ENCODE peak calls at places on chromosomes 1 and 21, in seven cellular contexts. One of them, this sample, is unnamed.

GRCh38 chr1:186605762-186606350 is 74.4 kb downstream of the PTGS2 start:
- DNase-seq in T-helper 2 cell: peak; percentile 68
- DNase-seq in EL: peak; percentile 62
- DNase-seq in fibroblast of lung: peak; percentile 50
- DNase-seq in T-helper 1 cell: no peak
- DNase-seq in stimulated activated CD8-positive, alpha-beta memory T cell treated with anti-CD3 and anti-CD28 coated beads, Interleukin-15, amount 100 ng/mL, for 24 hours: no peak
- DNase-seq in ureter: peak; percentile 52
- DNase-seq in this sample: peak; percentile 42

GRCh38 chr1:169312084-169312954 is 55.3 kb downstream of the NME7 start:
- DNase-seq in T-helper 2 cell: peak; percentile 95
- DNase-seq in EL: peak; percentile 95
- DNase-seq in fibroblast of lung: peak; percentile 99
- DNase-seq in T-helper 1 cell: no peak
- DNase-seq in stimulated activated CD8-positive, alpha-beta memory T cell treated with anti-CD3 and anti-CD28 coated beads, Interleukin-15, amount 100 ng/mL, for 24 hours: no peak
- DNase-seq in ureter: no peak
- DNase-seq in this sample: peak; percentile 95

GRCh38 chr1:121566346-121566745 is 381.6 kb downstream of the SRGAP2C start:
- DNase-seq in T-helper 2 cell: no peak
- DNase-seq in EL: no peak
- DNase-seq in fibroblast of lung: no peak
- DNase-seq in T-helper 1 cell: no peak
- DNase-seq in stimulated activated CD8-positive, alpha-beta memory T cell treated with anti-CD3 and anti-CD28 coated beads, Interleukin-15, amount 100 ng/mL, for 24 hours: no peak
- DNase-seq in ureter: no peak
- DNase-seq in this sample: no peak

GRCh38 chr1:94553323-94553730 is 11.8 kb upstream of the F3 start:
- DNase-seq in T-helper 2 cell: no peak
- DNase-seq in EL: no peak
- DNase-seq in fibroblast of lung: peak; percentile 40
- DNase-seq in T-helper 1 cell: no peak
- DNase-seq in stimulated activated CD8-positive, alpha-beta memory T cell treated with anti-CD3 and anti-CD28 coated beads, Interleukin-15, amount 100 ng/mL, for 24 hours: no peak
- DNase-seq in ureter: no peak
- DNase-seq in this sample: no peak

GRCh38 chr1:116496380-116496779 is 74.4 kb downstream of the CD58 start:
- DNase-seq in T-helper 2 cell: no peak
- DNase-seq in EL: peak; percentile 37
- DNase-seq in fibroblast of lung: no peak
- DNase-seq in T-helper 1 cell: no peak
- DNase-seq in stimulated activated CD8-positive, alpha-beta memory T cell treated with anti-CD3 and anti-CD28 coated beads, Interleukin-15, amount 100 ng/mL, for 24 hours: no peak
- DNase-seq in ureter: no peak
- DNase-seq in this sample: no peak

GRCh38 chr1:29398431-29398830 is 162.1 kb downstream of the PTPRU start:
- DNase-seq in T-helper 2 cell: no peak
- DNase-seq in EL: no peak
- DNase-seq in fibroblast of lung: peak; percentile 73
- DNase-seq in T-helper 1 cell: no peak
- DNase-seq in stimulated activated CD8-positive, alpha-beta memory T cell treated with anti-CD3 and anti-CD28 coated beads, Interleukin-15, amount 100 ng/mL, for 24 hours: no peak
- DNase-seq in ureter: no peak
- DNase-seq in this sample: peak; percentile 8

GRCh38 chr1:222893255-222893654 is 78.4 kb downstream of the DISP1 start:
- DNase-seq in T-helper 2 cell: no peak
- DNase-seq in EL: no peak
- DNase-seq in fibroblast of lung: no peak
- DNase-seq in T-helper 1 cell: no peak
- DNase-seq in stimulated activated CD8-positive, alpha-beta memory T cell treated with anti-CD3 and anti-CD28 coated beads, Interleukin-15, amount 100 ng/mL, for 24 hours: no peak
- DNase-seq in ureter: no peak
- DNase-seq in this sample: peak; percentile 30

GRCh38 chr1:58627221-58627620 is 50.2 kb upstream of the TACSTD2 start:
- DNase-seq in T-helper 2 cell: no peak
- DNase-seq in EL: no peak
- DNase-seq in fibroblast of lung: no peak
- DNase-seq in T-helper 1 cell: no peak
- DNase-seq in stimulated activated CD8-positive, alpha-beta memory T cell treated with anti-CD3 and anti-CD28 coated beads, Interleukin-15, amount 100 ng/mL, for 24 hours: no peak
- DNase-seq in ureter: no peak
- DNase-seq in this sample: no peak

GRCh38 chr1:243851765-243852164 is 1.7 kb upstream of the AKT3 start:
- DNase-seq in T-helper 2 cell: no peak
- DNase-seq in EL: no peak
- DNase-seq in fibroblast of lung: no peak
- DNase-seq in T-helper 1 cell: no peak
- DNase-seq in stimulated activated CD8-positive, alpha-beta memory T cell treated with anti-CD3 and anti-CD28 coated beads, Interleukin-15, amount 100 ng/mL, for 24 hours: no peak
- DNase-seq in ureter: no peak
- DNase-seq in this sample: no peak

GRCh38 chr1:154176341-154176740 is 15.6 kb downstream of the TPM3 start:
- DNase-seq in T-helper 2 cell: no peak
- DNase-seq in EL: peak; percentile 87
- DNase-seq in fibroblast of lung: peak; percentile 73
- DNase-seq in T-helper 1 cell: no peak
- DNase-seq in stimulated activated CD8-positive, alpha-beta memory T cell treated with anti-CD3 and anti-CD28 coated beads, Interleukin-15, amount 100 ng/mL, for 24 hours: no peak
- DNase-seq in ureter: no peak
- DNase-seq in this sample: peak; percentile 83

GRCh38 chr21:39061766-39062165 is 121.5 kb downstream of the PSMG1 start:
- DNase-seq in T-helper 2 cell: no peak
- DNase-seq in EL: no peak
- DNase-seq in fibroblast of lung: no peak
- DNase-seq in T-helper 1 cell: no peak
- DNase-seq in stimulated activated CD8-positive, alpha-beta memory T cell treated with anti-CD3 and anti-CD28 coated beads, Interleukin-15, amount 100 ng/mL, for 24 hours: no peak
- DNase-seq in ureter: no peak
- DNase-seq in this sample: no peak

GRCh38 chr1:89604414-89604735 is 28.5 kb upstream of the LRRC8C start:
- DNase-seq in T-helper 2 cell: peak; percentile 53
- DNase-seq in EL: no peak
- DNase-seq in fibroblast of lung: no peak
- DNase-seq in T-helper 1 cell: no peak
- DNase-seq in stimulated activated CD8-positive, alpha-beta memory T cell treated with anti-CD3 and anti-CD28 coated beads, Interleukin-15, amount 100 ng/mL, for 24 hours: no peak
- DNase-seq in ureter: no peak
- DNase-seq in this sample: no peak

GRCh38 chr1:63843884-63844283 is 70.1 kb downstream of the ROR1 start:
- DNase-seq in T-helper 2 cell: no peak
- DNase-seq in EL: no peak
- DNase-seq in fibroblast of lung: no peak
- DNase-seq in T-helper 1 cell: no peak
- DNase-seq in stimulated activated CD8-positive, alpha-beta memory T cell treated with anti-CD3 and anti-CD28 coated beads, Interleukin-15, amount 100 ng/mL, for 24 hours: no peak
- DNase-seq in ureter: no peak
- DNase-seq in this sample: peak; percentile 51

GRCh38 chr21:36606983-36607325 is 92.0 kb upstream of the SIM2 start:
- DNase-seq in T-helper 2 cell: no peak
- DNase-seq in EL: no peak
- DNase-seq in fibroblast of lung: no peak
- DNase-seq in T-helper 1 cell: no peak
- DNase-seq in stimulated activated CD8-positive, alpha-beta memory T cell treated with anti-CD3 and anti-CD28 coated beads, Interleukin-15, amount 100 ng/mL, for 24 hours: no peak
- DNase-seq in ureter: no peak
- DNase-seq in this sample: no peak

GRCh38 chr1:225933072-225933471 is 7.9 kb downstream of the LEFTY2 start:
- DNase-seq in T-helper 2 cell: no peak
- DNase-seq in EL: peak; percentile 69
- DNase-seq in fibroblast of lung: peak; percentile 71
- DNase-seq in T-helper 1 cell: no peak
- DNase-seq in stimulated activated CD8-positive, alpha-beta memory T cell treated with anti-CD3 and anti-CD28 coated beads, Interleukin-15, amount 100 ng/mL, for 24 hours: no peak
- DNase-seq in ureter: no peak
- DNase-seq in this sample: peak; percentile 56

GRCh38 chr1:168893359-168893791 is 164.4 kb upstream of the DPT start:
- DNase-seq in T-helper 2 cell: no peak
- DNase-seq in EL: no peak
- DNase-seq in fibroblast of lung: no peak
- DNase-seq in T-helper 1 cell: no peak
- DNase-seq in stimulated activated CD8-positive, alpha-beta memory T cell treated with anti-CD3 and anti-CD28 coated beads, Interleukin-15, amount 100 ng/mL, for 24 hours: no peak
- DNase-seq in ureter: peak; percentile 50
- DNase-seq in this sample: peak; percentile 34

GRCh38 chr1:6234502-6235295 is 1.1 kb downstream of the ICMT start:
- DNase-seq in T-helper 2 cell: no peak
- DNase-seq in EL: no peak
- DNase-seq in fibroblast of lung: peak; percentile 43
- DNase-seq in T-helper 1 cell: no peak
- DNase-seq in stimulated activated CD8-positive, alpha-beta memory T cell treated with anti-CD3 and anti-CD28 coated beads, Interleukin-15, amount 100 ng/mL, for 24 hours: no peak
- DNase-seq in ureter: no peak
- DNase-seq in this sample: no peak

GRCh38 chr1:64302194-64302593 is 98.8 kb downstream of the UBE2U start:
- DNase-seq in T-helper 2 cell: no peak
- DNase-seq in EL: no peak
- DNase-seq in fibroblast of lung: no peak
- DNase-seq in T-helper 1 cell: no peak
- DNase-seq in stimulated activated CD8-positive, alpha-beta memory T cell treated with anti-CD3 and anti-CD28 coated beads, Interleukin-15, amount 100 ng/mL, for 24 hours: no peak
- DNase-seq in ureter: no peak
- DNase-seq in this sample: no peak

GRCh38 chr1:170369417-170369816 is 162.5 kb upstream of the GORAB start:
- DNase-seq in T-helper 2 cell: no peak
- DNase-seq in EL: no peak
- DNase-seq in fibroblast of lung: no peak
- DNase-seq in T-helper 1 cell: no peak
- DNase-seq in stimulated activated CD8-positive, alpha-beta memory T cell treated with anti-CD3 and anti-CD28 coated beads, Interleukin-15, amount 100 ng/mL, for 24 hours: no peak
- DNase-seq in ureter: no peak
- DNase-seq in this sample: no peak

GRCh38 chr21:16473965-16474364 is 744.2 kb downstream of the USP25 start:
- DNase-seq in T-helper 2 cell: no peak
- DNase-seq in EL: no peak
- DNase-seq in fibroblast of lung: peak; percentile 89
- DNase-seq in T-helper 1 cell: no peak
- DNase-seq in stimulated activated CD8-positive, alpha-beta memory T cell treated with anti-CD3 and anti-CD28 coated beads, Interleukin-15, amount 100 ng/mL, for 24 hours: no peak
- DNase-seq in ureter: no peak
- DNase-seq in this sample: no peak

GRCh38 chr1:94858276-94858675 is 38.1 kb downstream of the SLC44A3 start:
- DNase-seq in T-helper 2 cell: no peak
- DNase-seq in EL: peak; percentile 58
- DNase-seq in fibroblast of lung: peak; percentile 54
- DNase-seq in T-helper 1 cell: no peak
- DNase-seq in stimulated activated CD8-positive, alpha-beta memory T cell treated with anti-CD3 and anti-CD28 coated beads, Interleukin-15, amount 100 ng/mL, for 24 hours: no peak
- DNase-seq in ureter: no peak
- DNase-seq in this sample: peak; percentile 42

GRCh38 chr1:119670898-119671297 is 22.8 kb upstream of the ZNF697 start:
- DNase-seq in T-helper 2 cell: no peak
- DNase-seq in EL: no peak
- DNase-seq in fibroblast of lung: no peak
- DNase-seq in T-helper 1 cell: no peak
- DNase-seq in stimulated activated CD8-positive, alpha-beta memory T cell treated with anti-CD3 and anti-CD28 coated beads, Interleukin-15, amount 100 ng/mL, for 24 hours: no peak
- DNase-seq in ureter: no peak
- DNase-seq in this sample: no peak

GRCh38 chr1:228315945-228316588 is 90.6 kb downstream of the TRIM11 start:
- DNase-seq in T-helper 2 cell: no peak
- DNase-seq in EL: no peak
- DNase-seq in fibroblast of lung: peak; percentile 16
- DNase-seq in T-helper 1 cell: no peak
- DNase-seq in stimulated activated CD8-positive, alpha-beta memory T cell treated with anti-CD3 and anti-CD28 coated beads, Interleukin-15, amount 100 ng/mL, for 24 hours: no peak
- DNase-seq in ureter: peak; percentile 37
- DNase-seq in this sample: peak; percentile 3

GRCh38 chr1:9653195-9653782 is 1.8 kb downstream of the PIK3CD start:
- DNase-seq in T-helper 2 cell: peak; percentile 62
- DNase-seq in EL: no peak
- DNase-seq in fibroblast of lung: no peak
- DNase-seq in T-helper 1 cell: no peak
- DNase-seq in stimulated activated CD8-positive, alpha-beta memory T cell treated with anti-CD3 and anti-CD28 coated beads, Interleukin-15, amount 100 ng/mL, for 24 hours: no peak
- DNase-seq in ureter: no peak
- DNase-seq in this sample: no peak

GRCh38 chr1:231893400-231894102 is 267.0 kb downstream of the DISC1 start:
- DNase-seq in T-helper 2 cell: peak; percentile 4
- DNase-seq in EL: no peak
- DNase-seq in fibroblast of lung: no peak
- DNase-seq in T-helper 1 cell: no peak
- DNase-seq in stimulated activated CD8-positive, alpha-beta memory T cell treated with anti-CD3 and anti-CD28 coated beads, Interleukin-15, amount 100 ng/mL, for 24 hours: no peak
- DNase-seq in ureter: no peak
- DNase-seq in this sample: no peak

GRCh38 chr1:236699366-236699765 is 13.1 kb downstream of the ACTN2 start:
- DNase-seq in T-helper 2 cell: no peak
- DNase-seq in EL: peak; percentile 41
- DNase-seq in fibroblast of lung: peak; percentile 49
- DNase-seq in T-helper 1 cell: no peak
- DNase-seq in stimulated activated CD8-positive, alpha-beta memory T cell treated with anti-CD3 and anti-CD28 coated beads, Interleukin-15, amount 100 ng/mL, for 24 hours: no peak
- DNase-seq in ureter: no peak
- DNase-seq in this sample: no peak

GRCh38 chr1:114008352-114009041 is 29.2 kb downstream of the OLFML3 start:
- DNase-seq in T-helper 2 cell: no peak
- DNase-seq in EL: peak; percentile 51
- DNase-seq in fibroblast of lung: peak; percentile 61
- DNase-seq in T-helper 1 cell: no peak
- DNase-seq in stimulated activated CD8-positive, alpha-beta memory T cell treated with anti-CD3 and anti-CD28 coated beads, Interleukin-15, amount 100 ng/mL, for 24 hours: no peak
- DNase-seq in ureter: no peak
- DNase-seq in this sample: no peak

GRCh38 chr1:216627252-216627651 is 96.0 kb downstream of the ESRRG start:
- DNase-seq in T-helper 2 cell: no peak
- DNase-seq in EL: peak; percentile 4
- DNase-seq in fibroblast of lung: no peak
- DNase-seq in T-helper 1 cell: no peak
- DNase-seq in stimulated activated CD8-positive, alpha-beta memory T cell treated with anti-CD3 and anti-CD28 coated beads, Interleukin-15, amount 100 ng/mL, for 24 hours: no peak
- DNase-seq in ureter: no peak
- DNase-seq in this sample: no peak

GRCh38 chr1:209580577-209580976 is 2.9 kb upstream of the CAMK1G start:
- DNase-seq in T-helper 2 cell: no peak
- DNase-seq in EL: peak; percentile 54
- DNase-seq in fibroblast of lung: no peak
- DNase-seq in T-helper 1 cell: no peak
- DNase-seq in stimulated activated CD8-positive, alpha-beta memory T cell treated with anti-CD3 and anti-CD28 coated beads, Interleukin-15, amount 100 ng/mL, for 24 hours: no peak
- DNase-seq in ureter: no peak
- DNase-seq in this sample: no peak